ENCODE peak calls at places on chromosomes 7 and 10, in eight cellular contexts. U is stomach, W is H9, K is RWPE1, B is tibial nerve, O is D721Med, G is progenitor cell of endocrine pancreas, E is transverse colon. X is an unnamed sample.

GRCh38 chr7:6725003-6725402 is 18.3 kb upstream of the ZNF12 start:
- DNase-seq in U (no peak), W (no peak), K (no peak), B (no peak), O (no peak), G (no peak), E (peak; percentile 43), X (no peak)

GRCh38 chr10:73251683-73252444 is 580 bp downstream of the MRPS16 start:
- DNase-seq in U (no peak), W (peak; percentile 37), K (no peak), B (no peak), O (no peak), G (no peak), E (no peak), X (no peak)

GRCh38 chr7:39589323-39590111 is 23.3 kb downstream of the YAE1 start:
- DNase-seq in U (no peak), W (peak; percentile 70), K (no peak), B (no peak), O (no peak), G (no peak), E (no peak), X (no peak)

GRCh38 chr10:2933041-2933440 is 134.3 kb upstream of the PFKP start:
- DNase-seq in U (no peak), W (no peak), K (no peak), B (no peak), O (no peak), G (no peak), E (no peak), X (no peak)

GRCh38 chr10:76010703-76011102 is 579.3 kb downstream of the LRMDA start:
- DNase-seq in U (no peak), W (no peak), K (no peak), B (no peak), O (no peak), G (no peak), E (no peak), X (no peak)

GRCh38 chr7:92778972-92779371 is 57.4 kb downstream of the CDK6 start:
- DNase-seq in U (no peak), W (no peak), K (no peak), B (peak; percentile 27), O (no peak), G (no peak), E (peak; percentile 30), X (no peak)

GRCh38 chr7:119377-120163 is 72.8 kb upstream of the FAM20C start:
- DNase-seq in U (no peak), W (no peak), K (no peak), B (no peak), O (no peak), G (no peak), E (peak; percentile 41), X (peak; percentile 88)

GRCh38 chr7:23456093-23456492 is 14.2 kb downstream of the IGF2BP3 start:
- DNase-seq in U (no peak), W (no peak), K (no peak), B (no peak), O (no peak), G (no peak), E (no peak), X (no peak)

GRCh38 chr7:138116156-138116555 is 39.9 kb downstream of the AKR1D1 start:
- DNase-seq in U (no peak), W (no peak), K (peak; percentile 33), B (no peak), O (no peak), G (no peak), E (no peak), X (no peak)

GRCh38 chr7:99762680-99763327 is 21.2 kb downstream of the CYP3A4 start:
- DNase-seq in U (peak; percentile 36), W (no peak), K (peak; percentile 59), B (no peak), O (no peak), G (no peak), E (no peak), X (no peak)

GRCh38 chr10:86880971-86881370 is 76.4 kb downstream of the MMRN2 start:
- DNase-seq in U (no peak), W (no peak), K (no peak), B (no peak), O (no peak), G (no peak), E (no peak), X (no peak)

GRCh38 chr7:79555571-79555970 is 102.1 kb upstream of the MAGI2 start:
- DNase-seq in U (no peak), W (no peak), K (no peak), B (no peak), O (no peak), G (no peak), E (no peak), X (no peak)

GRCh38 chr7:135527025-135527424 is 17.1 kb upstream of the CNOT4 start:
- DNase-seq in U (no peak), W (no peak), K (no peak), B (no peak), O (no peak), G (no peak), E (no peak), X (no peak)

GRCh38 chr10:52004342-52004949 is 305.1 kb upstream of the CSTF2T start:
- DNase-seq in U (no peak), W (no peak), K (peak; percentile 44), B (no peak), O (no peak), G (no peak), E (no peak), X (no peak)

GRCh38 chr7:50497068-50497642 is 47.0 kb upstream of the FIGNL1 start:
- DNase-seq in U (no peak), W (no peak), K (no peak), B (no peak), O (no peak), G (no peak), E (peak; percentile 48), X (no peak)

GRCh38 chr7:27202741-27203134 is 2.8 kb upstream of the HOXA13 start:
- DNase-seq in U (no peak), W (no peak), K (no peak), B (no peak), O (no peak), G (no peak), E (no peak), X (no peak)

GRCh38 chr10:21285742-21286311 is 239.7 kb downstream of the SKIDA1 start:
- DNase-seq in U (no peak), W (no peak), K (no peak), B (no peak), O (no peak), G (no peak), E (no peak), X (no peak)

GRCh38 chr10:110918633-110919348 is at the start of gene BBIP1:
- DNase-seq in U (no peak), W (no peak), K (peak; percentile 97), B (no peak), O (no peak), G (peak; percentile 94), E (no peak), X (peak; percentile 98)

GRCh38 chr10:60312818-60313588 is 76.7 kb downstream of the ANK3 start:
- DNase-seq in U (no peak), W (no peak), K (peak; percentile 52), B (no peak), O (no peak), G (no peak), E (no peak), X (no peak)

GRCh38 chr7:43647314-43647691 is 64.4 kb downstream of the STK17A start:
- DNase-seq in U (no peak), W (peak; percentile 81), K (no peak), B (no peak), O (no peak), G (no peak), E (no peak), X (no peak)

GRCh38 chr10:121373411-121373810 is 224.8 kb downstream of the FGFR2 start:
- DNase-seq in U (no peak), W (no peak), K (no peak), B (no peak), O (no peak), G (no peak), E (no peak), X (no peak)

GRCh38 chr7:101506531-101506930 is 122.6 kb downstream of the MYL10 start:
- DNase-seq in U (no peak), W (no peak), K (no peak), B (no peak), O (no peak), G (no peak), E (no peak), X (no peak)

GRCh38 chr7:21261627-21262564 is 166.0 kb upstream of the SP4 start:
- DNase-seq in U (peak; percentile 33), W (peak; percentile 71), K (peak; percentile 35), B (no peak), O (no peak), G (peak; percentile 16), E (peak; percentile 25), X (no peak)
- TF ChIP-seq CTCF in U (no peak), W (peak; percentile 81), K (peak; percentile 44), B (peak; percentile 29), O (peak; percentile 44), G (peak; percentile 71), E (peak; percentile 39), X (peak; percentile 47)

GRCh38 chr10:42875388-42875755 is 92.8 kb downstream of the BMS1 start:
- DNase-seq in U (no peak), W (no peak), K (no peak), B (no peak), O (no peak), G (no peak), E (no peak), X (no peak)
- TF ChIP-seq CTCF in U (no peak), W (no peak), K (no peak), B (no peak), O (no peak), G (no peak), E (no peak), X (no peak)

GRCh38 chr7:44965937-44966730 is 12.7 kb downstream of the MYO1G start:
- DNase-seq in U (no peak), W (peak; percentile 21), K (no peak), B (no peak), O (no peak), G (no peak), E (no peak), X (no peak)

GRCh38 chr7:44966731-44967538 is 11.9 kb downstream of the MYO1G start:
- DNase-seq in U (no peak), W (peak; percentile 24), K (no peak), B (no peak), O (no peak), G (no peak), E (no peak), X (no peak)

GRCh38 chr7:44969049-44969700 is 9.6 kb downstream of the MYO1G start:
- DNase-seq in U (no peak), W (no peak), K (no peak), B (no peak), O (no peak), G (no peak), E (peak; percentile 1), X (no peak)

GRCh38 chr7:44969701-44970494 is 8.9 kb downstream of the MYO1G start:
- DNase-seq in U (no peak), W (peak; percentile 18), K (no peak), B (no peak), O (no peak), G (no peak), E (peak; percentile 8), X (no peak)

GRCh38 chr7:44967571-44968446 is 11.0 kb downstream of the MYO1G start:
- DNase-seq in U (no peak), W (peak; percentile 78), K (no peak), B (no peak), O (no peak), G (no peak), E (no peak), X (no peak)
- TF ChIP-seq CTCF in U (no peak), W (peak; percentile 60), K (no peak), B (no peak), O (peak; percentile 11), G (peak; percentile 53), E (no peak), X (peak; percentile 29)

GRCh38 chr7:116113310-116113709 is 82.7 kb upstream of the TFEC start:
- DNase-seq in U (no peak), W (no peak), K (no peak), B (no peak), O (no peak), G (no peak), E (no peak), X (no peak)

GRCh38 chr7:116111429-116111828 is 80.9 kb upstream of the TFEC start:
- DNase-seq in U (no peak), W (no peak), K (no peak), B (no peak), O (no peak), G (no peak), E (no peak), X (no peak)
- TF ChIP-seq CTCF in U (no peak), W (no peak), K (no peak), B (no peak), O (no peak), G (no peak), E (no peak), X (no peak)

X was measured in osteocyte.